ENCODE peak calls at places on chromosome 12, in eight cellular contexts. Q, D, I, X, L, W, T and C are unnamed samples.

GRCh38 chr12:116534341-116535121 is 24.6 kb upstream of the MAP1LC3B2 start:
- DNase-seq in Q (peak; percentile 35), L (no peak), X (no peak), W (peak; percentile 52), T (no peak), I (peak; percentile 20), D (no peak), C (no peak)

GRCh38 chr12:62481843-62482540 is 15.4 kb downstream of the MON2 start:
- DNase-seq in X (no peak), T (no peak), I (no peak), W (no peak), L (no peak), D (peak; percentile 33), Q (peak; percentile 56), C (no peak)

GRCh38 chr12:11730299-11731041 is 81.0 kb downstream of the ETV6 start:
- DNase-seq in L (no peak), Q (peak; percentile 91), T (no peak), D (peak; percentile 87), W (no peak), I (no peak), X (no peak), C (no peak)

GRCh38 chr12:32483499-32483898 is 84.1 kb downstream of the FGD4 start:
- DNase-seq in X (no peak), Q (no peak), I (no peak), L (no peak), W (no peak), T (no peak), D (no peak), C (no peak)

GRCh38 chr12:93879476-93880376 is 202.6 kb downstream of the CRADD start:
- DNase-seq in T (no peak), L (no peak), I (no peak), W (no peak), Q (no peak), X (no peak), D (no peak), C (no peak)

GRCh38 chr12:30568453-30568852 is 127.2 kb downstream of the IPO8 start:
- DNase-seq in I (no peak), T (no peak), L (no peak), X (no peak), D (no peak), Q (no peak), W (no peak), C (no peak)

GRCh38 chr12:8796831-8797626 is 25.4 kb upstream of the A2ML1 start:
- DNase-seq in D (no peak), W (peak; percentile 40), T (no peak), I (no peak), Q (no peak), L (no peak), X (no peak), C (no peak)

GRCh38 chr12:7970475-7971252 is 34.7 kb upstream of the SLC2A3 start:
- DNase-seq in Q (no peak), L (peak; percentile 80), D (peak; percentile 93), I (peak; percentile 45), W (peak; percentile 98), X (peak; percentile 54), T (peak; percentile 89), C (peak; percentile 83)

GRCh38 chr12:39476894-39477293 is 34.0 kb upstream of the KIF21A start:
- DNase-seq in I (no peak), L (no peak), W (no peak), X (no peak), T (no peak), Q (no peak), D (no peak), C (no peak)

GRCh38 chr12:31742891-31743290 is 14.1 kb upstream of the AMN1 start:
- DNase-seq in T (no peak), X (no peak), I (no peak), L (no peak), W (no peak), Q (no peak), D (peak; percentile 57), C (no peak)

GRCh38 chr12:40762072-40762471 is 69.8 kb downstream of the CNTN1 start:
- DNase-seq in T (no peak), X (no peak), L (no peak), I (no peak), D (peak; percentile 2), Q (no peak), W (no peak), C (no peak)

GRCh38 chr12:6167327-6168280 is 32.6 kb upstream of the CD9 start:
- DNase-seq in X (no peak), D (peak; percentile 70), W (no peak), L (peak; percentile 52), I (peak; percentile 76), Q (no peak), T (peak; percentile 66), C (peak; percentile 83)

GRCh38 chr12:32273063-32273521 is 126.3 kb upstream of the FGD4 start:
- DNase-seq in Q (no peak), D (peak; percentile 77), T (no peak), X (no peak), I (no peak), W (no peak), L (no peak), C (peak; percentile 28)

GRCh38 chr12:73352826-73353225 is 1080.7 kb downstream of the TRHDE start:
- DNase-seq in Q (no peak), I (no peak), L (no peak), T (no peak), W (no peak), D (no peak), X (no peak), C (no peak)

GRCh38 chr12:12097821-12098688 is 27.3 kb downstream of the BCL2L14 start:
- DNase-seq in D (no peak), W (no peak), I (no peak), Q (no peak), X (no peak), L (no peak), T (no peak), C (no peak)

GRCh38 chr12:93712204-93712603 is 35.0 kb downstream of the CRADD start:
- DNase-seq in W (no peak), Q (peak; percentile 63), T (no peak), D (no peak), X (no peak), I (no peak), L (no peak), C (no peak)

GRCh38 chr12:23169012-23170003 is 544.3 kb downstream of the ETNK1 start:
- DNase-seq in W (no peak), X (no peak), I (no peak), L (no peak), D (no peak), Q (no peak), T (no peak), C (no peak)

GRCh38 chr12:49952396-49953055 is 2.0 kb downstream of the AQP2 start:
- DNase-seq in Q (no peak), W (no peak), D (no peak), L (no peak), T (no peak), I (no peak), X (no peak), C (no peak)

GRCh38 chr12:119149270-119149669 is 29.5 kb upstream of the HSPB8 start:
- DNase-seq in I (no peak), D (no peak), Q (no peak), W (no peak), T (no peak), L (no peak), X (no peak), C (no peak)

GRCh38 chr12:26287666-26288408 is 92.5 kb downstream of the SSPN start:
- DNase-seq in T (no peak), Q (no peak), I (no peak), X (peak; percentile 26), W (no peak), L (no peak), D (peak; percentile 23), C (no peak)

GRCh38 chr12:128008341-128008740 is 258.6 kb upstream of the TMEM132C start:
- DNase-seq in Q (no peak), I (no peak), T (no peak), W (no peak), X (no peak), D (no peak), L (no peak), C (no peak)

GRCh38 chr12:22535478-22535877 is 8.9 kb downstream of the C2CD5 start:
- DNase-seq in Q (no peak), X (no peak), T (no peak), D (no peak), I (no peak), W (no peak), L (no peak), C (no peak)

GRCh38 chr12:55681142-55682077 is 26.3 kb downstream of the ITGA7 start:
- DNase-seq in X (no peak), Q (peak; percentile 70), L (no peak), T (no peak), D (no peak), I (no peak), W (peak; percentile 95), C (no peak)

GRCh38 chr12:71858848-71859247 is 19.3 kb downstream of the TBC1D15 start:
- DNase-seq in L (no peak), W (no peak), I (no peak), X (no peak), Q (no peak), D (no peak), T (no peak), C (no peak)

GRCh38 chr12:124036117-124037109 is 63.4 kb downstream of the ZNF664 start:
- DNase-seq in L (peak; percentile 11), W (no peak), Q (peak; percentile 67), I (peak; percentile 17), D (peak; percentile 43), T (peak; percentile 18), X (no peak), C (peak; percentile 73)

GRCh38 chr12:132103542-132104308 is 40.4 kb downstream of the DDX51 start:
- DNase-seq in X (no peak), W (no peak), I (no peak), D (no peak), Q (no peak), L (no peak), T (no peak), C (no peak)

GRCh38 chr12:95653761-95654546 is 102.7 kb upstream of the USP44 start:
- DNase-seq in T (no peak), I (peak; percentile 54), Q (no peak), L (no peak), D (peak; percentile 5), W (no peak), X (no peak), C (no peak)

GRCh38 chr12:30461011-30461670 is 234.5 kb downstream of the IPO8 start:
- DNase-seq in D (no peak), L (no peak), Q (no peak), W (no peak), X (no peak), T (no peak), I (no peak), C (no peak)

GRCh38 chr12:13547283-13547682 is 350.8 kb downstream of the EMP1 start:
- DNase-seq in I (no peak), L (no peak), T (no peak), D (no peak), X (no peak), Q (no peak), W (no peak), C (no peak)

GRCh38 chr12:52368494-52368893 is 1.2 kb upstream of the KRT85 start:
- DNase-seq in L (no peak), D (no peak), Q (no peak), X (no peak), W (no peak), I (no peak), T (no peak), C (no peak)

GRCh38 chr12:115953031-115953430 is 324.5 kb downstream of the MED13L start:
- DNase-seq in I (no peak), W (no peak), T (no peak), L (no peak), D (no peak), Q (no peak), X (no peak), C (no peak)

GRCh38 chr12:115963030-115963480 is 314.4 kb downstream of the MED13L start:
- DNase-seq in I (no peak), Q (no peak), W (no peak), L (no peak), X (no peak), T (no peak), D (no peak), C (no peak)

GRCh38 chr12:47361389-47362031 is 281.8 kb upstream of the AMIGO2 start:
- DNase-seq in T (peak; percentile 34), I (no peak), L (peak; percentile 33), X (no peak), D (peak; percentile 45), W (peak; percentile 39), Q (no peak), C (peak; percentile 30)

GRCh38 chr12:58750484-58750883 is 169.8 kb downstream of the LRIG3 start:
- DNase-seq in W (no peak), D (no peak), Q (no peak), X (no peak), L (no peak), T (no peak), I (no peak), C (no peak)